ENCODE peak calls at places on chromosome 11, in ten cellular contexts. C is Peyer's patch, H is GM23338, Y is heart left ventricle, W is MM.1S, D is tibial artery, A is PC-3, K is sigmoid colon, G is transverse colon, V is heart right ventricle. L is an unnamed sample. For H3K4me1, the result is how much of the 10 kb centered on the place peaks cover.

GRCh38 chr11:19512621-19513020 is 200.0 kb upstream of the NAV2 start:
- DNase-seq in C (no peak), H (no peak), Y (no peak), W (no peak), D (no peak), A (no peak), K (no peak), G (no peak), V (no peak), L (no peak)

GRCh38 chr11:11171854-11172253 is 181.2 kb downstream of the CSNK2A3 start:
- DNase-seq in C (no peak), H (no peak), Y (no peak), W (peak), D (no peak), A (no peak), K (no peak), G (no peak), V (no peak), L (no peak)

GRCh38 chr11:84855846-84856245 is 771.3 kb downstream of the DLG2 start:
- DNase-seq in C (no peak), H (no peak), Y (no peak), W (no peak), D (no peak), A (peak), K (no peak), G (no peak), V (no peak), L (peak)

GRCh38 chr11:88363004-88363403 is 25.5 kb upstream of the CTSC start:
- DNase-seq in C (no peak), H (no peak), Y (no peak), W (no peak), D (no peak), A (no peak), K (no peak), G (no peak), V (no peak), L (no peak)

GRCh38 chr11:36581536-36581935 is 12.8 kb upstream of the IFTAP start:
- DNase-seq in C (no peak), H (peak), Y (no peak), W (no peak), D (no peak), A (no peak), K (no peak), G (no peak), V (no peak), L (no peak)

GRCh38 chr11:109894242-109894641 is 198.9 kb upstream of the ZC3H12C start:
- DNase-seq in C (no peak), H (peak), Y (no peak), W (no peak), D (no peak), A (no peak), K (no peak), G (no peak), V (no peak), L (no peak)

GRCh38 chr11:45141171-45141570 is 5.3 kb upstream of the PRDM11 start:
- DNase-seq in C (no peak), H (no peak), Y (no peak), W (peak), D (no peak), A (no peak), K (no peak), G (no peak), V (no peak), L (no peak)

GRCh38 chr11:99351620-99352019 is 330.9 kb downstream of the CNTN5 start:
- DNase-seq in C (no peak), H (no peak), Y (no peak), W (no peak), D (no peak), A (peak), K (no peak), G (no peak), V (no peak), L (no peak)

GRCh38 chr11:2911088-2912037 is 17.9 kb downstream of the PHLDA2 start:
- DNase-seq in C (peak), H (no peak), Y (no peak), W (no peak), D (no peak), A (no peak), K (no peak), G (no peak), V (no peak), L (no peak)

GRCh38 chr11:16166571-16166970 is 189.8 kb downstream of the SOX6 start:
- DNase-seq in C (no peak), H (no peak), Y (no peak), W (no peak), D (no peak), A (no peak), K (no peak), G (no peak), V (no peak), L (no peak)

GRCh38 chr11:88410056-88410455 is 72.5 kb upstream of the CTSC start:
- DNase-seq in C (no peak), H (no peak), Y (no peak), W (no peak), D (no peak), A (no peak), K (no peak), G (no peak), V (no peak), L (no peak)

GRCh38 chr11:39684155-39684554 is 1775.3 kb downstream of the LRRC4C start:
- DNase-seq in C (no peak), H (no peak), Y (no peak), W (no peak), D (no peak), A (no peak), K (no peak), G (no peak), V (no peak), L (no peak)

GRCh38 chr11:11569936-11570491 is 51.8 kb downstream of the GALNT18 start:
- DNase-seq in C (no peak), H (no peak), Y (peak), W (no peak), D (peak), A (peak), K (peak), G (peak), V (peak), L (no peak)

GRCh38 chr11:62905927-62906531 is 15.1 kb downstream of the CHRM1 start:
- DNase-seq in C (peak), H (peak), Y (peak), W (peak), D (peak), A (peak), K (peak), G (peak), V (peak), L (peak)

GRCh38 chr11:112498701-112499100 is 238.0 kb upstream of the PLET1 start:
- DNase-seq in C (no peak), H (no peak), Y (no peak), W (no peak), D (no peak), A (peak), K (no peak), G (no peak), V (no peak), L (no peak)

GRCh38 chr11:33742249-33742851 is 6.1 kb upstream of the CD59 start:
- DNase-seq in C (no peak), H (no peak), Y (no peak), W (peak), D (no peak), A (peak), K (no peak), G (no peak), V (no peak), L (no peak)

GRCh38 chr11:74204692-74205091 is 33.6 kb downstream of the PPME1 start:
- DNase-seq in C (no peak), H (no peak), Y (no peak), W (no peak), D (no peak), A (no peak), K (no peak), G (no peak), V (no peak), L (no peak)

GRCh38 chr11:11213117-11213516 is 139.9 kb downstream of the CSNK2A3 start:
- DNase-seq in C (no peak), H (no peak), Y (no peak), W (no peak), D (no peak), A (no peak), K (no peak), G (no peak), V (no peak), L (no peak)

GRCh38 chr11:29328961-29329441 is 687.8 kb downstream of the KCNA4 start:
- DNase-seq in C (no peak), H (peak), Y (no peak), W (peak), D (no peak), A (peak), K (no peak), G (no peak), V (no peak), L (peak)

DNA sequence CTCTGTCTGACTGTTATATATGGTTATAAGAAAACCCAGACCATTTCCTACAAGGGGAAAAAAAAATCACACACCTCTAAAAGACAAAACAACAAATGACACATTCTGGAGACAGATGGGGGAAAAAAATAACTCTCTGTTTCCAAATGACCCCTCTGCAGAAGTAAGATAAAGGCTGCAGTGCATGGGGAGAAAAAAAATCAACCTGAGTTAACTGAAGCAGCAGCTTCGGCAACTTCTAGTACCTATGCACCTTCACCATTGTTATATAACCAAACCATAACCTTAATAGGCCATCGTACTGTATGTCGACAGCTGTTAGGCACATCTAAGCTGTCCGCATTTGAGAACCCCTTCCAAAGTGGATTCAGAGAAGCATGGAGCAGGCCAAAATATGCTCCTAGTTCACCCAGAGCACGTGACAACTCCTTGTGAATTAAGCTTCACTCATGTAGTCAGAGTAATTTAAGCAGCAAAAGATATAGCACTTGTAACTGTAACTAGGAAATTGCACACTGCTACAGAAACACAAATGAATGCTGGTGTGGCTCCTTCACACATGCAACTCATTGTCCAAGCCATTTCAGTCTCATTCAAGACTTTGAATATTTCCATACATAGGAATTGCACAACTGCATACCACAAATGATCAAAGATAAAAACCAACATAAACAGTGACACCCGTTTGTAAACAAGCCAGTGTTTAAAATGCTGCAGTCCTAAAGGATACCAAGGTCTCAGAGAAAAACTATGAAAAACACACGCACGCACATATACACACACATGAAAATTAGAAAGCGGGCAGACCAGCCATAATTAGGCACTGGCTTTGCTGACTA is 2.7 kb downstream of the SIK3 start:
- DNase-seq in C (no peak), H (no peak), Y (no peak), W (no peak), D (no peak), A (peak), K (no peak), G (no peak), V (no peak), L (peak)
- H3K4me3 ChIP-seq in C (peak), H (peak), Y (peak), W (peak), D (peak), A (peak), K (peak), G (peak), V (peak), L (no peak)

GRCh38 chr11:61701298-61701993 is 21.3 kb downstream of the DAGLA start:
- DNase-seq in C (no peak), H (peak), Y (no peak), W (no peak), D (no peak), A (peak), K (no peak), G (peak), V (no peak), L (no peak)
- H3K27ac ChIP-seq in C (no peak), H (no peak), Y (peak), W (no peak), D (no peak), A (peak), K (peak), G (peak), V (peak), L (no peak)

GRCh38 chr11:65776710-65777141 is 4.0 kb downstream of the AP5B1 start:
- DNase-seq in C (no peak), H (no peak), Y (no peak), W (no peak), D (no peak), A (no peak), K (peak), G (no peak), V (no peak), L (peak)
- H3K4me1 ChIP-seq in C (under half), H (under half), Y (under half), W (under half), D (under half), A (under half), K (under half), G (under half), V (under half), L (under half)

GRCh38 chr11:6606471-6607189 is 3.1 kb downstream of the ILK start:
- DNase-seq in C (peak), H (peak), Y (peak), W (peak), D (peak), A (peak), K (peak), G (peak), V (peak), L (peak)
- H3K4me3 ChIP-seq in C (no peak), H (peak), Y (peak), W (no peak), D (peak), A (no peak), K (peak), G (peak), V (peak), L (no peak)

GRCh38 chr11:48064306-48064705 is 83.9 kb downstream of the PTPRJ start:
- DNase-seq in C (no peak), H (no peak), Y (no peak), W (no peak), D (no peak), A (no peak), K (no peak), G (no peak), V (no peak), L (peak)
- H3K27ac ChIP-seq in C (peak), H (no peak), Y (no peak), W (no peak), D (peak), A (peak), K (peak), G (peak), V (peak), L (peak)

DNA sequence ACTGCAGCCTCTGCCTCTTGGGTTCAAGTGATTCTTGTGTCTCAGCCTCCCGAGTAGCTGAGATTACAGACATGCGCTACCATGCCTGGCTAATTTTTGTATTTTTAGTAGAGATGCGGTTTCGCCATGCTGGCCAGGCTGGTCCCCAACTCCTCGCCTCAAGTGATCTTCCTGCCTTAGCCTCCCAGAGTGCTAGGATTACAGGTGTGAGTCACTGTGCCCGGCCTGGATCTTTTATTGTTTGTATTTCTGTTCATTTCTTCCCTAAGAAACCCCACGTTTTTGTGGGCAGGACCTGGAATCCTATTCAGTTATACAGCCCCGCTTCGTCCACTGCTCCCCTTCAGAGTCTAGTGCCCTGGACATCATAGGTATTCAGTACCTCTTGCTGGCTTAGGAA is 28.7 kb downstream of the ZBTB16 start:
- DNase-seq in C (no peak), H (no peak), Y (no peak), W (no peak), D (no peak), A (peak), K (peak), G (no peak), V (no peak), L (no peak)
- H3K4me1 ChIP-seq in C (half or more), H (under half), Y (half or more), W (under half), D (under half), A (under half), K (half or more), G (half or more), V (half or more), L (under half)

DNA sequence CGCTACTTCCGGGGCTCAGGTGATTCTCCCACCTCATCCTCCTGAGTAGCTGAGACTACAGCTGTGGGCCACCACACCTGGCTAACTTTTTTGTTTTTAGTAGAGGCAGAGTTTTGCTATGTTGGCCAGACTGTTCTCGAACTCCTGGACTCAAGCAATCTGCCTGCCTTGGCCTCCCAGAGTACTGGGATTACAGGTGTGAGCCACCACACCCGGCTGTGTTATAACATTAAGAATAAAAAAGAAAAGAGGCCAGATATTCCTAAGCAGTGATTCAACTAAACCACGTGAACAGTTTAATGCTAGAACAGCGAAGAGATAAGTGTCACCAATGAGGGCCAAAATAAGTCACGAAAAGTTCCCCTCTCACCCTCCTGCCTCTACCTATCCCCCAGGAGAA is 3.7 kb downstream of the PRDM10 start:
- DNase-seq in C (no peak), H (no peak), Y (no peak), W (no peak), D (no peak), A (no peak), K (no peak), G (no peak), V (no peak), L (no peak)
- H3K4me3 ChIP-seq in C (no peak), H (no peak), Y (no peak), W (no peak), D (no peak), A (no peak), K (no peak), G (no peak), V (no peak), L (no peak)

DNA sequence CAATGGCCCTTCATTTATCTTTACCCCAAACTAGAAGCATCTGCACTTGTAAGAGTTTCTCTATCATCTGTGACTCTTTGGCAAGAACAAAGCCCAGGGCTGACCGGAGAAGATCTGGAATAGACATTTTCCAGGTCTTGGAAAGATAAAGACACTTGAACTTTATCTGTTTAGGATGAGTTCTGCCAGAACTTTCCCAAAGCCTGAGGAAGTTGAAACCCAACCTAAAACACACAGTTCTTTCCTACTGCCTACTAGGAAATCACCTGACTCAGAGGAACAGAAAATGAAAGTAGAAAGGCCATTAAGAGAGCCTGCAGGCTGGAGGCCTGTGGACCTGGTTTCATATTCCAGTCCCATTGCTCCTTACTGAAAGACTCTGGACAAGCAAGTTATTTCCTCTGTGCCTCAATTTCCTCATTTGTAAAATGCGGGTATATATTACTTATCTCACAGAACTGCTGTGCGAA is 1.4 kb downstream of the UBE2L6 start:
- DNase-seq in C (no peak), H (no peak), Y (no peak), W (peak), D (no peak), A (peak), K (no peak), G (peak), V (peak), L (no peak)
- H3K27ac ChIP-seq in C (peak), H (no peak), Y (peak), W (peak), D (peak), A (no peak), K (peak), G (peak), V (peak), L (no peak)

GRCh38 chr11:27392715-27393114 is 29.7 kb upstream of the CCDC34 start:
- DNase-seq in C (no peak), H (peak), Y (no peak), W (no peak), D (no peak), A (peak), K (no peak), G (no peak), V (no peak), L (peak)
- H3K4me1 ChIP-seq in C (half or more), H (half or more), Y (under half), W (under half), D (under half), A (half or more), K (under half), G (under half), V (under half), L (half or more)

GRCh38 chr11:69443138-69443967 is 38.1 kb upstream of the LINC01488 start:
- DNase-seq in C (peak), H (peak), Y (peak), W (peak), D (peak), A (peak), K (peak), G (peak), V (peak), L (peak)

GRCh38 chr11:69442807-69443137 is 38.7 kb upstream of the LINC01488 start:
- DNase-seq in C (no peak), H (peak), Y (peak), W (no peak), D (peak), A (peak), K (no peak), G (no peak), V (peak), L (peak)

GRCh38 chr11:69440876-69441275 is 40.6 kb upstream of the LINC01488 start:
- DNase-seq in C (no peak), H (no peak), Y (peak), W (no peak), D (no peak), A (no peak), K (peak), G (no peak), V (no peak), L (no peak)

GRCh38 chr11:69443968-69444364 is 37.5 kb upstream of the LINC01488 start:
- DNase-seq in C (no peak), H (no peak), Y (peak), W (no peak), D (peak), A (no peak), K (no peak), G (no peak), V (peak), L (no peak)

GRCh38 chr11:69442012-69442806 is 39.3 kb upstream of the LINC01488 start:
- DNase-seq in C (no peak), H (no peak), Y (peak), W (no peak), D (peak), A (peak), K (peak), G (no peak), V (no peak), L (peak)
- H3K4me3 ChIP-seq in C (no peak), H (no peak), Y (no peak), W (no peak), D (no peak), A (no peak), K (no peak), G (no peak), V (no peak), L (no peak)